ENCODE peak calls at places on chromosome 4, in nine cellular contexts. E, J, K, P, I, W, T, L and C are unnamed samples.
A peak's percentile ranks its signal among the peaks of the same experiment; 100 is the strongest.

GRCh38 chr4:48481581-48481980 is 1.6 kb upstream of the SLC10A4 start:
- DNase-seq in E (no peak), J (no peak), K (no peak), P (no peak), I (no peak), W (no peak), T (no peak), L (no peak), C (no peak)

GRCh38 chr4:37985730-37986275 is 25.6 kb downstream of the PTTG2 start:
- DNase-seq in E (no peak), J (no peak), K (no peak), P (no peak), I (no peak), W (no peak), T (no peak), L (no peak), C (no peak)

GRCh38 chr4:25523405-25523804 is 132.2 kb upstream of the SLC34A2 start:
- DNase-seq in E (no peak), J (no peak), K (no peak), P (no peak), I (no peak), W (no peak), T (no peak), L (no peak), C (no peak)

GRCh38 chr4:176845636-176846035 is 52.9 kb upstream of the VEGFC start:
- DNase-seq in E (no peak), J (no peak), K (no peak), P (no peak), I (no peak), W (no peak), T (no peak), L (no peak), C (no peak)

GRCh38 chr4:78185117-78185516 is 128.0 kb downstream of the FRAS1 start:
- DNase-seq in E (no peak), J (no peak), K (no peak), P (no peak), I (no peak), W (no peak), T (no peak), L (no peak), C (no peak)

GRCh38 chr4:177097291-177097690 is 212.4 kb upstream of the NEIL3 start:
- DNase-seq in E (no peak), J (no peak), K (no peak), P (no peak), I (no peak), W (no peak), T (no peak), L (no peak), C (no peak)

GRCh38 chr4:102281171-102281842 is 64.0 kb downstream of the SLC39A8 start:
- DNase-seq in E (no peak), J (no peak), K (no peak), P (no peak), I (no peak), W (no peak), T (no peak), L (no peak), C (no peak)

GRCh38 chr4:173018446-173018845 is 150.2 kb upstream of the GALNT7 start:
- DNase-seq in E (no peak), J (no peak), K (no peak), P (no peak), I (no peak), W (no peak), T (no peak), L (no peak), C (no peak)

GRCh38 chr4:156830356-156830755 is 141.2 kb downstream of the PDGFC start:
- DNase-seq in E (no peak), J (no peak), K (peak; percentile 60), P (no peak), I (no peak), W (no peak), T (no peak), L (no peak), C (no peak)

GRCh38 chr4:118736867-118737266 is 51.7 kb downstream of the METTL14 start:
- DNase-seq in E (no peak), J (no peak), K (no peak), P (no peak), I (no peak), W (no peak), T (no peak), L (no peak), C (no peak)

GRCh38 chr4:176769519-176769918 is 23.2 kb downstream of the VEGFC start:
- DNase-seq in E (no peak), J (no peak), K (peak; percentile 98), P (no peak), I (no peak), W (no peak), T (no peak), L (no peak), C (no peak)

GRCh38 chr4:168484626-168485025 is 4.3 kb upstream of the DDX60L start:
- DNase-seq in E (no peak), J (no peak), K (peak; percentile 75), P (no peak), I (no peak), W (no peak), T (no peak), L (no peak), C (no peak)

GRCh38 chr4:126742048-126742447 is 890.7 kb upstream of the INTU start:
- DNase-seq in E (no peak), J (no peak), K (no peak), P (no peak), I (no peak), W (no peak), T (no peak), L (no peak), C (no peak)

GRCh38 chr4:8525383-8526120 is 54.6 kb upstream of the GPR78 start:
- DNase-seq in E (no peak), J (no peak), K (peak; percentile 23), P (no peak), I (no peak), W (no peak), T (no peak), L (no peak), C (no peak)

DNA sequence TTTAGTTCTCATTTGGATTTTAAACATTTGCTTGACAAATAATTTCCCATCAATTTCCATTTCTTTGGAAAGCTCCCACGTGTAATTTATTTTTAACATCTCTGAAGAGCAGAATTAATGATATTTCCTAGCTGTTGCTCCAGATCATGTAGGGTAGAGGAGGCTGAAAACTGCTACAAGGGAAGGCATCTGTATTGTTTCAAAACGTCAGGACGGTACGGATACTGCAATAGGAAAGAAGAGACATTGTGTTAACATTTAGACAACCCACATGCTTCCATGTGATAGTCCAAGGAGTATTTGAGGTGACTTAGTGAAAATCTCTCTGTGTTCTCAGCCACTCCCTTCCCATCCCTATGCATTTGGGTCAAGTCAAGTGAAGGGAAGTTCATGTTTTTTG is 15.4 kb upstream of the ADH1B start:
- DNase-seq in E (no peak), J (no peak), K (no peak), P (no peak), I (no peak), W (no peak), T (no peak), L (no peak), C (no peak)
- TF ChIP-seq CTCF in E (no peak), J (no peak), K (no peak), P (no peak), I (no peak), W (no peak), T (no peak), L (no peak), C (no peak)

GRCh38 chr4:27666943-27667342 is 806.3 kb downstream of the STIM2 start:
- DNase-seq in E (no peak), J (no peak), K (peak; percentile 18), P (no peak), I (no peak), W (no peak), T (no peak), L (no peak), C (no peak)
- TF ChIP-seq CTCF in E (no peak), J (no peak), K (no peak), P (no peak), I (no peak), W (no peak), T (no peak), L (no peak), C (no peak)

GRCh38 chr4:3612934-3613333 is 80.7 kb upstream of the LRPAP1 start:
- DNase-seq in E (no peak), J (no peak), K (no peak), P (no peak), I (no peak), W (no peak), T (no peak), L (no peak), C (no peak)

GRCh38 chr4:3605491-3605890 is 73.3 kb upstream of the LRPAP1 start:
- DNase-seq in E (no peak), J (no peak), K (no peak), P (no peak), I (no peak), W (no peak), T (no peak), L (no peak), C (no peak)

GRCh38 chr4:3611778-3612177 is 79.6 kb upstream of the LRPAP1 start:
- DNase-seq in E (no peak), J (no peak), K (no peak), P (no peak), I (no peak), W (no peak), T (no peak), L (no peak), C (no peak)

GRCh38 chr4:3612275-3612674 is 80.1 kb upstream of the LRPAP1 start:
- DNase-seq in E (no peak), J (no peak), K (no peak), P (no peak), I (no peak), W (no peak), T (no peak), L (no peak), C (no peak)

DNA sequence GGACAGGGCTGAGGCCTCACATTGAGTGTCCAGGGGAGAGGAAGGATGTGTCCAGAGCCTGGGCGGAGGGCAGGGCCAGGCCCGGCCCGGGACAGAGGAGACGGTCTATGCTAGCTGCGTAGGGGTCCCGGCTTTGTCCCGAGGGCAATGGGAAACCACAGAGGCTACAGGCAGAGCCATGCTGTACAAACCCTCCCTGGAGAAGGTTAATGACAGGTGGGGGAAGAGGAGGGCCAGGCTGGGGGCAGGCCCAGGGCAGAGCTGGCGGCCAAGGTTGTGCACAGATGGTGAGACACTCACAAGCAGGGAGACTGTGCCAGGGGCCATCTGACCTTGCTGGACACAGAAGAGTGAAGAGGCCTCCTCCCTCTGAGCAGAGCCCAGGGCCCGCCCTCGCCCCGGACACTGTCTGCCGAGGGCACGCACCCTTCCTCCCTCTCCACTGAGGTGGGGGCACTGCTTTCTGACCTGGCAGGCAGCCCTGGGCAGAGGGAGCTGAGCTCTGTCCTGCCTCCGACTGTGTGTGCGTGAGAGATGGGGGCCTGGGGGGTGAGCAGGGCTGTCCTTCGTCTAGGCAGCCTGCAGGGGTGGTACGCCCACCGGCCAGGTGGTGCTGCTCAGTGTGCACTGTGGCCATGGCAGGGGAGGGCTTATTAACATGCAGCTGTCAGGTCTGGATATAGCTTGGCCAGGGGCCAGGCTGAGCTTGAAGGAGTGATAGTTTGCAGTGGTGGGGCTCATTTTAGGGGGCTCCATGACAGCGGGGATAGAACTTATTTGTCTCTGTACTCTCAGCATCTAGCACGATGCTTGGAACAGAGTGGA is 75.7 kb upstream of the LRPAP1 start:
- DNase-seq in E (no peak), J (no peak), K (no peak), P (no peak), I (no peak), W (no peak), T (no peak), L (no peak), C (no peak)
- TF ChIP-seq CTCF in E (no peak), J (no peak), K (no peak), P (no peak), I (no peak), W (no peak), T (no peak), L (no peak), C (no peak)

GRCh38 chr4:170623899-170624298 is 534.1 kb upstream of the AADAT start:
- DNase-seq in E (no peak), J (no peak), K (no peak), P (no peak), I (no peak), W (no peak), T (no peak), L (no peak), C (no peak)
- TF ChIP-seq CTCF in E (no peak), J (no peak), K (no peak), P (no peak), I (no peak), W (no peak), T (no peak), L (no peak), C (no peak)